ENCODE peak calls at places on chromosomes 1 and 21, in eight cellular contexts. A is AG10803, S is lower lobe of right lung, V is sigmoid colon, F is choroid plexus epithelial cell, H is heart left ventricle, L is astrocyte of the cerebellum, K is body of pancreas. U is an unnamed sample.
A peak's percentile ranks its signal among the peaks of the same experiment; 100 is the strongest.

GRCh38 chr1:185775505-185775904 is 41.3 kb downstream of the HMCN1 start:
- DNase-seq in V (no peak), K (no peak), F (no peak), H (no peak), L (peak; percentile 49), A (no peak), S (no peak), U (peak; percentile 20)

GRCh38 chr1:54810144-54810942 is 9.2 kb upstream of the TTC22 start:
- DNase-seq in H (no peak), S (peak; percentile 65), A (peak; percentile 35), V (no peak), K (peak; percentile 82), L (peak; percentile 12), F (peak; percentile 65), U (no peak)

GRCh38 chr1:10943991-10944730 is 68.3 kb upstream of the TARDBP start:
- DNase-seq in H (peak; percentile 52), K (peak; percentile 64), V (no peak), A (peak; percentile 21), L (peak; percentile 42), S (peak; percentile 51), F (peak; percentile 38), U (peak; percentile 65)

GRCh38 chr21:26572026-26572425 is 1.1 kb downstream of the CYYR1 start:
- DNase-seq in H (no peak), F (no peak), V (no peak), L (no peak), K (no peak), A (no peak), S (no peak), U (no peak)

GRCh38 chr1:235404190-235404589 is 37.0 kb downstream of the TBCE start:
- DNase-seq in V (no peak), H (no peak), A (no peak), F (peak; percentile 58), L (no peak), K (no peak), S (no peak), U (no peak)

GRCh38 chr1:173095632-173096031 is 44.9 kb upstream of the TNFSF18 start:
- DNase-seq in L (peak; percentile 38), S (no peak), V (no peak), K (no peak), F (peak; percentile 50), H (no peak), A (peak; percentile 87), U (peak; percentile 85)

GRCh38 chr1:27331426-27331825 is 9.5 kb downstream of the TMEM222 start:
- DNase-seq in H (no peak), L (no peak), K (no peak), A (no peak), S (no peak), F (no peak), V (no peak), U (no peak)

GRCh38 chr1:27536004-27536757 is 46.2 kb upstream of the WASF2 start:
- DNase-seq in V (no peak), L (no peak), F (no peak), K (no peak), H (no peak), S (no peak), A (no peak), U (no peak)

GRCh38 chr1:117985973-117986372 is 56.4 kb downstream of the WDR3 start:
- DNase-seq in K (no peak), A (no peak), H (no peak), V (no peak), L (no peak), F (no peak), S (no peak), U (no peak)

GRCh38 chr1:226438007-226438406 is 30.1 kb upstream of the PARP1 start:
- DNase-seq in H (no peak), S (no peak), L (no peak), F (peak; percentile 42), K (no peak), V (no peak), A (no peak), U (no peak)

GRCh38 chr1:242489545-242489944 is 35.0 kb downstream of the PLD5 start:
- DNase-seq in F (no peak), A (no peak), L (no peak), H (no peak), K (no peak), S (no peak), V (no peak), U (no peak)

GRCh38 chr1:155219592-155220031 is 11.1 kb downstream of the MTX1 start:
- DNase-seq in H (peak; percentile 28), V (no peak), A (peak; percentile 25), K (peak; percentile 60), F (peak; percentile 46), L (no peak), S (no peak), U (no peak)

GRCh38 chr1:116064616-116065015 is 46.6 kb upstream of the MAB21L3 start:
- DNase-seq in S (no peak), K (no peak), H (no peak), L (no peak), F (peak; percentile 57), A (peak; percentile 76), V (no peak), U (peak; percentile 85)

GRCh38 chr21:38849776-38850175 is 44.0 kb downstream of the ETS2 start:
- DNase-seq in S (no peak), K (no peak), F (peak; percentile 45), L (no peak), A (no peak), V (no peak), H (no peak), U (no peak)

GRCh38 chr1:158055854-158056253 is 62.4 kb downstream of the KIRREL1 start:
- DNase-seq in V (no peak), H (no peak), S (no peak), F (no peak), L (no peak), K (no peak), A (no peak), U (no peak)

GRCh38 chr1:27018316-27018715 is 5.7 kb upstream of the TENT5B start:
- DNase-seq in K (no peak), H (no peak), F (no peak), S (no peak), L (no peak), V (no peak), A (no peak), U (no peak)

GRCh38 chr1:201245082-201245481 is 38.2 kb upstream of the PKP1 start:
- DNase-seq in A (no peak), L (no peak), H (no peak), S (no peak), V (no peak), F (no peak), K (peak; percentile 29), U (no peak)

GRCh38 chr21:15896501-15896900 is 166.7 kb downstream of the USP25 start:
- DNase-seq in S (no peak), V (no peak), F (no peak), A (no peak), H (no peak), L (no peak), K (no peak), U (no peak)
- TF ChIP-seq CTCF in S (no peak), V (no peak), F (no peak), A (no peak), H (no peak), L (no peak), K (no peak), U (no peak)

GRCh38 chr21:45543371-45543709 is 1.1 kb upstream of the SLC19A1 start:
- DNase-seq in A (no peak), L (no peak), S (peak; percentile 43), H (peak; percentile 56), F (no peak), V (peak; percentile 67), K (peak; percentile 7), U (peak; percentile 9)
- H3K4me3 ChIP-seq in A (no peak overlapping the region), L (no peak overlapping the region), S (peak overlapping the region; percentile 59), H (no peak overlapping the region), F (no peak overlapping the region), V (no peak overlapping the region), K (no peak overlapping the region), U (no peak overlapping the region)

GRCh38 chr1:150836129-150836773 is 28.2 kb upstream of the CTSK start:
- DNase-seq in L (peak; percentile 3), H (no peak), S (no peak), F (peak; percentile 48), V (no peak), K (peak; percentile 17), A (no peak), U (no peak)
- TF ChIP-seq CTCF in L (no peak), H (no peak), S (no peak), F (no peak), V (no peak), K (no peak), A (no peak), U (no peak)

DNA sequence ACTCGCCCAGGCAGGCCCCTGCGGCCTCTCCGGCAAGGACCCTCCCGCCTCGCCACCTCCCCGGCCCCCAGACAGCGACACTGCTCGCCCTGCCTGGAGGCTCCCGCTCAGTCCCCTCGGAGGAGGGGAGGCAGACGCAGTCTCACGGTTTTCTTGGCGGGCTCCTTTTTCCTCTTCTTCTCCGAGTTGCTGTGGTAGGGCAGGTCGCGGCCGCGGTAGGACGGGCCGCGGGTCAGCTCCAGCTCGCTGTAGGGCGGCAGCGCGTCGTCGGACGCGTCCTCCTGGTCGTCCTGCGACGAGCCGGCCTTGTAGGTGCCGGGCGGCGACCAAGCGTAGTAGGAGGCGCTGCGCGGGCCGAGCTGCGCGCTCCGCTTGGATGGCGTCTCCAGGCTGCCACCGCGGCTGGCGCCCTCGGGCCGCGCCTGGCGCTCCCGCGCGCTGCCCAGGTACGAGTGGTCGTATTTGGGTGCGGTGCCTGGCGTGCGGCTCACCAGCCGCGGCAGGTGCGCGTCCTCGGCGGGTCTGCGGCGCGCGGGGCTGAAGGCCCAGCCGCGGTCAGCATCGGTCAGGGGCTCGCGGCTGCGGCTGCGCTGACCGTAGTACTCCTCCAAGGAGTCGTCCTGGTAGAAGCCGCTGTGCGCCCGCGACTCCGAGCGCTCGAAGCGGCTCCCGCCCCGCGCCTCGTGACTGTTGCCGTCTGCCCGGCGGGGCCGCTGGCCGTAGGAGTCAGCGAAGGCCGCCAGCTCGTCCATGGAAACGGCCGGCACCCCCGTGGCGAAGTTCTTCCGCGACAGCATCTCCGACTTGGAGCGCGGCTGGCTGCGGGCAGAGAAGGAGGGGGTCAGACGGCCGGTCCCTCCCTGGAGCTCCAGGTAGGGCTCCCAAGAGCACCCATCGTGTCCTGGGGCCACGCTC is 44.8 kb upstream of the TADA1 start:
- DNase-seq in V (peak; percentile 63), A (no peak), L (no peak), K (peak; percentile 14), F (no peak), H (no peak), S (no peak), U (no peak)
- H3K4me3 ChIP-seq in V (peak overlapping the region; percentile 22), A (no peak overlapping the region), L (peak overlapping the region; percentile 11), K (no peak overlapping the region), F (peak overlapping the region; percentile 29), H (peak overlapping the region; percentile 45), S (peak overlapping the region; percentile 39), U (no peak overlapping the region)

GRCh38 chr1:85605519-85606413 is 25.2 kb downstream of the CCN1 start:
- DNase-seq in S (no peak), K (peak; percentile 75), V (no peak), L (no peak), A (no peak), H (no peak), F (no peak), U (no peak)
- TF ChIP-seq CTCF in S (no peak), K (peak; percentile 24), V (no peak), L (no peak), A (no peak), H (no peak), F (peak; percentile 8), U (no peak)